ENCODE peak calls at places on chromosomes 12 and 14, in five cellular contexts. M is C1 segment of cervical spinal cord; R is GM04503; D is fibroblast of pulmonary artery; A is CD4-positive, alpha-beta T cell. E is an unnamed sample.

GRCh38 chr12:24977060-24977459 is 28.2 kb upstream of the BCAT1 start:
- DNase-seq in M (no peak), R (no peak), D (no peak), A (no peak), E (no peak)

GRCh38 chr12:25725874-25726273 is 172.8 kb upstream of the LMNTD1 start:
- DNase-seq in M (no peak), R (peak; percentile 49), D (peak; percentile 87), A (no peak), E (no peak)

GRCh38 chr14:78836777-78837176 is 666.6 kb downstream of the NRXN3 start:
- DNase-seq in M (peak; percentile 26), R (no peak), D (peak; percentile 60), A (no peak), E (no peak)

GRCh38 chr12:53481957-53482586 is 17.2 kb downstream of the MAP3K12 start:
- DNase-seq in M (no peak), R (no peak), D (no peak), A (no peak), E (no peak)

GRCh38 chr12:123200414-123200813 is 32.5 kb downstream of the MPHOSPH9 start:
- DNase-seq in M (no peak), R (no peak), D (no peak), A (no peak), E (no peak)

GRCh38 chr12:50087159-50087558 is 2.0 kb downstream of the SMARCD1 start:
- DNase-seq in M (no peak), R (no peak), D (no peak), A (no peak), E (no peak)

GRCh38 chr14:36214476-36215216 is 38.1 kb upstream of the PTCSC3 start:
- DNase-seq in M (no peak), R (no peak), D (no peak), A (no peak), E (no peak)

GRCh38 chr14:91245029-91245428 is 525 bp upstream of the GPR68 start:
- DNase-seq in M (no peak), R (no peak), D (no peak), A (peak; percentile 59), E (peak; percentile 61)

GRCh38 chr14:49977126-49977841 is 84.4 kb downstream of the ARF6 start:
- DNase-seq in M (no peak), R (no peak), D (no peak), A (peak; percentile 24), E (no peak)

GRCh38 chr12:53451661-53452158 is at the start of gene PCBP2:
- DNase-seq in M (peak; percentile 97), R (peak; percentile 97), D (peak; percentile 100), A (peak; percentile 97), E (peak; percentile 95)

GRCh38 chr12:95099270-95099790 is 25.9 kb upstream of the NR2C1 start:
- DNase-seq in M (no peak), R (no peak), D (no peak), A (no peak), E (no peak)

GRCh38 chr12:61023231-61023630 is 1237.0 kb upstream of the USP15 start:
- DNase-seq in M (no peak), R (no peak), D (no peak), A (no peak), E (no peak)

GRCh38 chr12:52221912-52222457 is 11.1 kb upstream of the KRT7 start:
- DNase-seq in M (no peak), R (no peak), D (no peak), A (peak; percentile 12), E (peak; percentile 14)

GRCh38 chr12:47078733-47079364 is 572 bp upstream of the PCED1B start:
- DNase-seq in M (peak; percentile 8), R (no peak), D (peak; percentile 46), A (peak; percentile 44), E (peak; percentile 31)

GRCh38 chr12:75766263-75767160 is 255.1 kb upstream of the KRR1 start:
- DNase-seq in M (no peak), R (no peak), D (peak; percentile 39), A (no peak), E (no peak)

GRCh38 chr12:90589966-90590365 is 365.0 kb downstream of the CCER1 start:
- DNase-seq in M (no peak), R (peak; percentile 18), D (no peak), A (no peak), E (no peak)

GRCh38 chr12:6096527-6096926 is 27.9 kb downstream of the VWF start:
- DNase-seq in M (no peak), R (no peak), D (peak; percentile 42), A (no peak), E (no peak)

E was measured in effector memory CD8-positive, alpha-beta T cell.